ENCODE peak calls at places on chromosome 2, in seven cellular contexts. T is NCI-H345, Y is H7, J is small intestine, V is brain microvascular endothelial cell, W is left kidney, E is EL. O is an unnamed sample.

GRCh38 chr2:36394804-36395203 is 39.2 kb downstream of the CRIM1 start:
- DNase-seq in T (no peak), Y (no peak), J (peak; percentile 46), V (no peak), W (no peak), E (no peak), O (no peak)

GRCh38 chr2:38835015-38835601 is 40.6 kb downstream of the DHX57 start:
- DNase-seq in T (no peak), Y (peak; percentile 11), J (peak; percentile 62), V (peak; percentile 6), W (peak; percentile 25), E (peak; percentile 53), O (peak; percentile 55)

GRCh38 chr2:235098273-235098672 is 146.5 kb downstream of the SH3BP4 start:
- DNase-seq in T (peak; percentile 53), Y (no peak), J (no peak), V (no peak), W (peak; percentile 79), E (no peak), O (no peak)

GRCh38 chr2:212595036-212595654 is 56.5 kb upstream of the ERBB4 start:
- DNase-seq in T (peak; percentile 4), Y (no peak), J (no peak), V (no peak), W (peak; percentile 3), E (peak; percentile 37), O (peak; percentile 5)

GRCh38 chr2:151264157-151264835 is 2.6 kb upstream of the RBM43 start:
- DNase-seq in T (peak; percentile 14), Y (peak; percentile 35), J (peak; percentile 40), V (no peak), W (no peak), E (peak; percentile 28), O (peak; percentile 58)

GRCh38 chr2:216740557-216741222 is 45.3 kb upstream of the IGFBP5 start:
- DNase-seq in T (peak; percentile 36), Y (no peak), J (peak; percentile 1), V (no peak), W (peak; percentile 41), E (no peak), O (peak; percentile 47)

GRCh38 chr2:146821836-146822316 is 1023.0 kb upstream of the ACVR2A start:
- DNase-seq in T (no peak), Y (no peak), J (no peak), V (peak; percentile 71), W (no peak), E (peak; percentile 42), O (no peak)

GRCh38 chr2:24930768-24931167 is 10.7 kb upstream of the ADCY3 start:
- DNase-seq in T (no peak), Y (no peak), J (no peak), V (no peak), W (no peak), E (no peak), O (no peak)

GRCh38 chr2:53104263-53104662 is 663.3 kb upstream of the CHAC2 start:
- DNase-seq in T (no peak), Y (peak; percentile 1), J (peak; percentile 5), V (peak; percentile 57), W (peak; percentile 80), E (peak; percentile 66), O (peak; percentile 90)

GRCh38 chr2:9238927-9239326 is 32.3 kb downstream of the ASAP2 start:
- DNase-seq in T (no peak), Y (no peak), J (no peak), V (no peak), W (no peak), E (no peak), O (no peak)

GRCh38 chr2:25165992-25166618 is 2.3 kb downstream of the POMC start:
- DNase-seq in T (peak; percentile 78), Y (peak; percentile 82), J (peak; percentile 56), V (no peak), W (peak; percentile 35), E (no peak), O (peak; percentile 39)

O was measured in HepG2.